ENCODE peak calls at places on chromosomes 2 and 18, in seven cellular contexts. A is H1, L is HepG2, X is mammary epithelial cell, O is HCT116, I is trophoblast cell, M is astrocyte. P is an unnamed sample. For H3K36me3, the result is how much of the 10 kb centered on the place peaks cover.

GRCh38 chr2:216287251-216287650 is 85.0 kb downstream of the MARCHF4 start:
- DNase-seq in A (no peak), L (peak), X (no peak), O (no peak), I (no peak), M (no peak), P (no peak)

GRCh38 chr18:43590182-43590903 is 313.1 kb upstream of the SYT4 start:
- DNase-seq in A (no peak), L (no peak), X (peak), O (no peak), I (no peak), M (no peak), P (no peak)

GRCh38 chr18:10490401-10491289 is 35.2 kb upstream of the NAPG start:
- DNase-seq in A (peak), L (peak), X (no peak), O (peak), I (peak), M (no peak), P (no peak)

GRCh38 chr2:11744631-11745394 is 1.6 kb upstream of the LPIN1 start:
- DNase-seq in A (no peak), L (peak), X (no peak), O (peak), I (no peak), M (peak), P (peak)

GRCh38 chr2:54665436-54665856 is 58.0 kb upstream of the EML6 start:
- DNase-seq in A (peak), L (peak), X (no peak), O (peak), I (peak), M (no peak), P (peak)

GRCh38 chr18:13112982-13113381 is 105.6 kb upstream of the LDLRAD4 start:
- DNase-seq in A (peak), L (peak), X (peak), O (peak), I (no peak), M (peak), P (peak)

GRCh38 chr2:516131-516530 is 161.1 kb downstream of the TMEM18 start:
- DNase-seq in A (no peak), L (no peak), X (no peak), O (no peak), I (no peak), M (no peak), P (no peak)

GRCh38 chr18:22539045-22539444 is 121.3 kb upstream of the CTAGE1 start:
- DNase-seq in A (no peak), L (no peak), X (no peak), O (no peak), I (no peak), M (no peak), P (peak)

GRCh38 chr2:101047774-101048173 is 45.7 kb downstream of the RPL31 start:
- DNase-seq in A (no peak), L (no peak), X (peak), O (no peak), I (no peak), M (no peak), P (no peak)

GRCh38 chr2:206990335-206990734 is 51.0 kb downstream of the CPO start:
- DNase-seq in A (no peak), L (no peak), X (no peak), O (no peak), I (no peak), M (peak), P (peak)

GRCh38 chr2:178846458-178846802 is 39.2 kb upstream of the TTN start:
- DNase-seq in A (no peak), L (no peak), X (no peak), O (no peak), I (no peak), M (peak), P (peak)

GRCh38 chr2:1968988-1969700 is 224.8 kb upstream of the PXDN start:
- DNase-seq in A (no peak), L (no peak), X (no peak), O (no peak), I (no peak), M (no peak), P (no peak)

GRCh38 chr2:241156997-241157441 is 6.8 kb downstream of the PPP1R7 start:
- DNase-seq in A (no peak), L (no peak), X (no peak), O (no peak), I (no peak), M (no peak), P (no peak)

GRCh38 chr2:119605096-119605495 is 60.8 kb downstream of the CFAP221 start:
- DNase-seq in A (no peak), L (no peak), X (no peak), O (no peak), I (no peak), M (no peak), P (no peak)

GRCh38 chr2:97267411-97268074 is 154.6 kb downstream of the ANKRD36 start:
- DNase-seq in A (no peak), L (peak), X (no peak), O (no peak), I (peak), M (no peak), P (no peak)

GRCh38 chr18:74351354-74351753 is 35.7 kb downstream of the C18orf63 start:
- DNase-seq in A (no peak), L (no peak), X (peak), O (no peak), I (peak), M (peak), P (peak)

GRCh38 chr2:7825591-7826312 is 856.1 kb upstream of the ID2 start:
- DNase-seq in A (no peak), L (peak), X (peak), O (no peak), I (no peak), M (peak), P (no peak)

GRCh38 chr2:118834440-118834810 is 13.0 kb downstream of the EN1 start:
- DNase-seq in A (no peak), L (no peak), X (no peak), O (no peak), I (no peak), M (no peak), P (no peak)

GRCh38 chr2:9311488-9311887 is 104.9 kb downstream of the ASAP2 start:
- DNase-seq in A (no peak), L (no peak), X (peak), O (no peak), I (no peak), M (peak), P (peak)

GRCh38 chr2:75424936-75425619 is 135.7 kb downstream of the EVA1A start:
- DNase-seq in A (peak), L (peak), X (peak), O (no peak), I (no peak), M (peak), P (peak)

GRCh38 chr2:240727913-240728312 is 36.2 kb downstream of the AQP12A start:
- DNase-seq in A (no peak), L (no peak), X (no peak), O (no peak), I (no peak), M (no peak), P (no peak)

GRCh38 chr2:38602136-38602731 is 494 bp downstream of the HNRNPLL start:
- DNase-seq in A (peak), L (no peak), X (peak), O (no peak), I (peak), M (no peak), P (no peak)

GRCh38 chr18:63272638-63273037 is 46.9 kb downstream of the BCL2 start:
- DNase-seq in A (no peak), L (no peak), X (no peak), O (no peak), I (no peak), M (no peak), P (no peak)

GRCh38 chr2:68741805-68742306 is 7.2 kb downstream of the ARHGAP25 start:
- DNase-seq in A (peak), L (no peak), X (peak), O (no peak), I (no peak), M (no peak), P (no peak)

GRCh38 chr18:33269223-33269622 is 171.3 kb downstream of the CCDC178 start:
- DNase-seq in A (no peak), L (no peak), X (no peak), O (no peak), I (no peak), M (no peak), P (no peak)

GRCh38 chr18:13486686-13487085 is 239.7 kb downstream of the FAM210A start:
- DNase-seq in A (no peak), L (no peak), X (no peak), O (no peak), I (no peak), M (no peak), P (no peak)

GRCh38 chr2:237282568-237283128 is 131.3 kb downstream of the COL6A3 start:
- DNase-seq in A (no peak), L (no peak), X (no peak), O (no peak), I (no peak), M (peak), P (peak)

GRCh38 chr2:10017313-10017941 is 25.9 kb upstream of the KLF11 start:
- DNase-seq in A (no peak), L (no peak), X (no peak), O (no peak), I (no peak), M (no peak), P (no peak)

GRCh38 chr2:124874226-124874625 is 849.1 kb downstream of the CNTNAP5 start:
- DNase-seq in A (no peak), L (no peak), X (no peak), O (no peak), I (no peak), M (peak), P (peak)

GRCh38 chr2:99380376-99381010 is 43.3 kb downstream of the EIF5B start:
- DNase-seq in A (no peak), L (no peak), X (no peak), O (no peak), I (no peak), M (peak), P (no peak)

GRCh38 chr2:99377879-99378278 is 40.7 kb downstream of the EIF5B start:
- DNase-seq in A (no peak), L (no peak), X (no peak), O (no peak), I (no peak), M (no peak), P (no peak)

GRCh38 chr2:99376254-99376864 is 39.2 kb downstream of the EIF5B start:
- DNase-seq in A (no peak), L (no peak), X (no peak), O (no peak), I (no peak), M (no peak), P (no peak)

GRCh38 chr2:99373144-99373543 is 36.0 kb downstream of the EIF5B start:
- DNase-seq in A (no peak), L (no peak), X (no peak), O (no peak), I (no peak), M (no peak), P (no peak)

GRCh38 chr2:99374747-99375146 is 37.6 kb downstream of the EIF5B start:
- DNase-seq in A (no peak), L (no peak), X (no peak), O (no peak), I (no peak), M (no peak), P (no peak)
- H3K36me3 ChIP-seq in A (half or more), L (under half), X (under half), O (under half), I (under half), M (under half), P (under half)

GRCh38 chr18:48990497-48991298 is 39.9 kb upstream of the SMAD7 start:
- DNase-seq in A (no peak), L (peak), X (peak), O (no peak), I (peak), M (peak), P (peak)
- H3K9ac ChIP-seq in A (no peak), L (peak), X (no peak), O (peak), I (no peak), M (peak), P (no peak)

DNA sequence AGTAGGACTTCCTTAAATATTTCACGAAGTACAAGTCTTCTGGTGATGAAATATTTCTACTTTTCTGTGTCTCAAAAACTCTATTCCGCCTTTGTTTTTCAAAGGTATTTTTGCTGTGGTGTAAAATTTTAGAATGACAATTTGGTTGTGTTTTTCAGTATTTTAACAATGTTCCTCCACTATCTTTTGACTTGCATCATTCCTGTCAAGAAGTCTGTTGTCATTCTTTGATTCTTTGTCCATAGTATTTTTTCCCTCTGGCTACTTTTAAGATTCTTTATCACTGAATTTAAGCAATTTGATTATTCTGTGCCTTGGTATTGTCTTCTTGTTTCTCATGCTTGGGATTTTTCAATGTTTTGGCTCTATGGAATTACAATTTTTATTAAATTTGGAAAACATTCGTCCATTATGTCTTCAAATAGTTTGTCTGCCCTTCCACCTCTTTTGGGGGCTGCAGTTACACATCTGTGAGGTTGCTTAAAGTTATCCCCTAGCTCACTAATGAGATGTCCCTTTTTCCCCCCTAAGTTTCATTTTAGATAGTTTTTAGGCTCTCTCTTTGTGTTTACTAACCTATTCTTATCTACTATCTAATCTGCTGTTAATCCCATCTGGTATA is 76.0 kb downstream of the CAB39 start:
- DNase-seq in A (no peak), L (no peak), X (no peak), O (no peak), I (no peak), M (no peak), P (no peak)
- H3K36me3 ChIP-seq in A (under half), L (under half), X (under half), O (half or more), I (under half), M (under half), P (under half)

DNA sequence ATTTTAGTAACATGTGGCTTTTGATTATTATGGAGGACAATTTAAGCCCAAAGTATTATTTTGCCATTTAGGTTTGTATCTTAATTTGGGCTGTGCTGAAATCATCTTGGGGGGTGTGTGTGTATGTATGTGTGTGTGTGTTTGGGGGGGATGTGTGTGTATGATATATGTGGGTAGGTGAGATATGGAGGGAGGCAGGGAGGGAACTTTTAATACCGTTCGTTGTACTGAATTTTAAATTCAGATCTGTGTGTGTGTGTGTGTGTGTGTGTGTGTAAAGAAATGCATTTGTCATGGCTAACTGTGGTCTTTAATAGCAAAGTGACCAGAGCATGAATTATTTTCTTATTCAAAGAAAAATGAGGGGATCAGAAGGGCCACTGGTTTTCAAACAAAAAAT is 113.7 kb downstream of the LTBP1 start:
- DNase-seq in A (no peak), L (no peak), X (no peak), O (no peak), I (no peak), M (no peak), P (no peak)
- H3K9ac ChIP-seq in A (no peak), L (no peak), X (no peak), O (no peak), I (no peak), M (no peak), P (no peak)

GRCh38 chr2:133740500-133740899 is 172.2 kb upstream of the NCKAP5 start:
- DNase-seq in A (no peak), L (no peak), X (no peak), O (no peak), I (no peak), M (no peak), P (no peak)
- H3K36me3 ChIP-seq in A (under half), L (under half), X (under half), O (under half), I (under half), M (under half), P (under half)

GRCh38 chr2:201839727-201840126 is 33.4 kb downstream of the CDK15 start:
- DNase-seq in A (no peak), L (no peak), X (no peak), O (no peak), I (no peak), M (no peak), P (peak)

GRCh38 chr2:201837824-201838340 is 31.5 kb downstream of the CDK15 start:
- DNase-seq in A (no peak), L (no peak), X (no peak), O (no peak), I (no peak), M (no peak), P (no peak)

GRCh38 chr2:201837391-201837790 is 31.1 kb downstream of the CDK15 start:
- DNase-seq in A (no peak), L (no peak), X (no peak), O (no peak), I (no peak), M (no peak), P (no peak)

GRCh38 chr2:201840726-201841125 is 34.4 kb downstream of the CDK15 start:
- DNase-seq in A (no peak), L (no peak), X (no peak), O (no peak), I (no peak), M (no peak), P (no peak)

DNA sequence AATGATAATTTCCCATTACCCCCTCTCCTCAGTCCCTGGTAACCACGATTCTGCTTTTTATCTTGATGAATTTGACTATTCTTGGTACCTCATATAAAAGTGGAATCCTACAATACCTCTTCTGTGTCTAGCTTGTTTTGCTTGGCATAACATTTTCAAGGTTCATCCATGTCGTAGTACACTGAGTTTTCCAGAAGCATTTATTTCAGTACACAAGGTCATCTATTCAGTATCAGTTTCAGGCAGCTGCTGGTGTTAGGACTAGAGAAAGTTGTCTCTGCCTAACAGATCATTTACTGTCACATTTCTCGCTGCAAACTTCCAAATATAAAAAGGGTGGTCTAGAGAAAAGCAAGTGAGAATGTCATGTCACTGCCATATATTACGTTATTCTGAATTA is 35.8 kb downstream of the CDK15 start:
- DNase-seq in A (no peak), L (no peak), X (no peak), O (no peak), I (no peak), M (no peak), P (no peak)
- H3K9ac ChIP-seq in A (no peak), L (no peak), X (no peak), O (no peak), I (no peak), M (no peak), P (no peak)

GRCh38 chr2:233258211-233258610 is 6.7 kb downstream of the ATG16L1 start:
- DNase-seq in A (no peak), L (no peak), X (no peak), O (no peak), I (no peak), M (no peak), P (no peak)
- H3K36me3 ChIP-seq in A (half or more), L (under half), X (under half), O (half or more), I (under half), M (under half), P (under half)

DNA sequence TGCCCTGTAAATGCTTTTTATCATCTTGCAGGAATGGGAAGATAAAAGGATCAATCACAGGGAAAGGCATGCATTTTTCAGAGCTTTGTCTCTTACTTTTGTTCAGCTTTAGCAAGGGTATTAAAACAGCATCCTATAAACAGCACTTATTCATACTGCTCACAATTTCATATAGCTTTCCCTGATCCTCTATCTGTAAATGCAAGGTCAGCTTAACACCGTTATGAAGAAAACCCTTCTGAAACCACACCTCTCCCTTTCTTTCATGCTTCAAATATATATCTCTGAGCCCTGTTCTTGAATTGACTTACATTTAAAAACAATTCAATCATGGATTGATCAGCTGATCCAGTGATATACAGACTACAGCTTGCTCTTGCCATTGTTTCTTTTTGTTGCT is 795.4 kb upstream of the CDH2 start:
- DNase-seq in A (no peak), L (no peak), X (no peak), O (no peak), I (no peak), M (no peak), P (no peak)
- H3K9ac ChIP-seq in A (no peak), L (no peak), X (no peak), O (no peak), I (no peak), M (no peak), P (no peak)

GRCh38 chr2:36550006-36550405 is 48.0 kb downstream of the FEZ2 start:
- DNase-seq in A (no peak), L (no peak), X (no peak), O (no peak), I (no peak), M (no peak), P (no peak)

GRCh38 chr2:36544638-36545338 is 53.2 kb downstream of the FEZ2 start:
- DNase-seq in A (no peak), L (no peak), X (no peak), O (no peak), I (no peak), M (no peak), P (no peak)

GRCh38 chr2:36549063-36549662 is 48.8 kb downstream of the FEZ2 start:
- DNase-seq in A (no peak), L (no peak), X (no peak), O (no peak), I (no peak), M (no peak), P (peak)

GRCh38 chr2:36545871-36546416 is 52.0 kb downstream of the FEZ2 start:
- DNase-seq in A (no peak), L (no peak), X (no peak), O (no peak), I (no peak), M (no peak), P (peak)

GRCh38 chr2:36547906-36548305 is 50.1 kb downstream of the FEZ2 start:
- DNase-seq in A (no peak), L (no peak), X (no peak), O (no peak), I (no peak), M (no peak), P (no peak)
- H3K36me3 ChIP-seq in A (under half), L (under half), X (half or more), O (under half), I (under half), M (half or more), P (under half)

GRCh38 chr2:218997730-218998129 is 4.5 kb upstream of the CRYBA2 start:
- DNase-seq in A (no peak), L (no peak), X (no peak), O (no peak), I (no peak), M (no peak), P (no peak)
- H3K9ac ChIP-seq in A (no peak), L (no peak), X (no peak), O (no peak), I (no peak), M (no peak), P (no peak)

P was measured in fibroblast of lung.